ENCODE peak calls at places on chromosomes 2 and 18, in ten cellular contexts. One of them, this sample, is unnamed. For H3K4me1, the result is how much of the 10 kb centered on the place peaks cover.

GRCh38 chr18:6219116-6219717 is 195.5 kb downstream of the L3MBTL4 start:
- DNase-seq in hepatocyte: peak
- DNase-seq in ascending aorta: no peak
- DNase-seq in pancreas: no peak
- DNase-seq in ovary: no peak
- DNase-seq in body of pancreas: no peak
- DNase-seq in suprapubic skin: no peak
- DNase-seq in A549: peak
- DNase-seq in GM23248: peak
- DNase-seq in K562: peak
- DNase-seq in this sample: peak

GRCh38 chr2:54522624-54523281 is 66.6 kb downstream of the SPTBN1 start:
- DNase-seq in hepatocyte: peak
- DNase-seq in A549: peak
- DNase-seq in ovary: no peak
- DNase-seq in pancreas: peak
- DNase-seq in GM23248: peak
- DNase-seq in K562: peak
- DNase-seq in body of pancreas: peak
- DNase-seq in ascending aorta: no peak
- DNase-seq in suprapubic skin: no peak
- DNase-seq in this sample: peak

GRCh38 chr2:217657252-217657651 is 345.5 kb downstream of the TNS1 start:
- DNase-seq in pancreas: no peak
- DNase-seq in body of pancreas: no peak
- DNase-seq in A549: no peak
- DNase-seq in ovary: no peak
- DNase-seq in GM23248: no peak
- DNase-seq in suprapubic skin: no peak
- DNase-seq in ascending aorta: no peak
- DNase-seq in hepatocyte: no peak
- DNase-seq in K562: no peak
- DNase-seq in this sample: no peak

GRCh38 chr2:240397542-240397916 is 37.9 kb upstream of the GPC1 start:
- DNase-seq in GM23248: no peak
- DNase-seq in A549: no peak
- DNase-seq in hepatocyte: no peak
- DNase-seq in pancreas: no peak
- DNase-seq in ascending aorta: no peak
- DNase-seq in suprapubic skin: no peak
- DNase-seq in K562: no peak
- DNase-seq in body of pancreas: peak
- DNase-seq in ovary: no peak
- DNase-seq in this sample: no peak

GRCh38 chr2:95325026-95325425 is 27.9 kb downstream of the KCNIP3 start:
- DNase-seq in hepatocyte: no peak
- DNase-seq in K562: no peak
- DNase-seq in GM23248: no peak
- DNase-seq in ascending aorta: no peak
- DNase-seq in A549: no peak
- DNase-seq in body of pancreas: no peak
- DNase-seq in pancreas: no peak
- DNase-seq in ovary: no peak
- DNase-seq in suprapubic skin: no peak
- DNase-seq in this sample: no peak

GRCh38 chr2:161417428-161418274 is 1.6 kb downstream of the TBR1 start:
- DNase-seq in body of pancreas: no peak
- DNase-seq in A549: no peak
- DNase-seq in ovary: no peak
- DNase-seq in pancreas: no peak
- DNase-seq in ascending aorta: no peak
- DNase-seq in suprapubic skin: no peak
- DNase-seq in GM23248: no peak
- DNase-seq in K562: no peak
- DNase-seq in hepatocyte: no peak
- DNase-seq in this sample: no peak

GRCh38 chr2:95273911-95274290 is 348 bp upstream of the PROM2 start:
- DNase-seq in A549: no peak
- DNase-seq in GM23248: no peak
- DNase-seq in K562: no peak
- DNase-seq in pancreas: no peak
- DNase-seq in hepatocyte: no peak
- DNase-seq in body of pancreas: no peak
- DNase-seq in ascending aorta: no peak
- DNase-seq in ovary: peak
- DNase-seq in suprapubic skin: peak
- DNase-seq in this sample: no peak

GRCh38 chr2:64221935-64222334 is 77.7 kb upstream of the PELI1 start:
- DNase-seq in A549: no peak
- DNase-seq in body of pancreas: no peak
- DNase-seq in ovary: no peak
- DNase-seq in K562: no peak
- DNase-seq in pancreas: no peak
- DNase-seq in ascending aorta: no peak
- DNase-seq in hepatocyte: no peak
- DNase-seq in suprapubic skin: no peak
- DNase-seq in GM23248: no peak
- DNase-seq in this sample: no peak

GRCh38 chr18:9763876-9764605 is 55.9 kb downstream of the RAB31 start:
- DNase-seq in ovary: no peak
- DNase-seq in ascending aorta: no peak
- DNase-seq in pancreas: no peak
- DNase-seq in hepatocyte: no peak
- DNase-seq in suprapubic skin: no peak
- DNase-seq in A549: no peak
- DNase-seq in body of pancreas: no peak
- DNase-seq in GM23248: no peak
- DNase-seq in K562: no peak
- DNase-seq in this sample: no peak

GRCh38 chr2:8402222-8402621 is 279.6 kb upstream of the ID2 start:
- DNase-seq in ascending aorta: no peak
- DNase-seq in body of pancreas: no peak
- DNase-seq in A549: no peak
- DNase-seq in ovary: no peak
- DNase-seq in GM23248: no peak
- DNase-seq in K562: no peak
- DNase-seq in pancreas: no peak
- DNase-seq in hepatocyte: no peak
- DNase-seq in suprapubic skin: no peak
- DNase-seq in this sample: no peak

DNA sequence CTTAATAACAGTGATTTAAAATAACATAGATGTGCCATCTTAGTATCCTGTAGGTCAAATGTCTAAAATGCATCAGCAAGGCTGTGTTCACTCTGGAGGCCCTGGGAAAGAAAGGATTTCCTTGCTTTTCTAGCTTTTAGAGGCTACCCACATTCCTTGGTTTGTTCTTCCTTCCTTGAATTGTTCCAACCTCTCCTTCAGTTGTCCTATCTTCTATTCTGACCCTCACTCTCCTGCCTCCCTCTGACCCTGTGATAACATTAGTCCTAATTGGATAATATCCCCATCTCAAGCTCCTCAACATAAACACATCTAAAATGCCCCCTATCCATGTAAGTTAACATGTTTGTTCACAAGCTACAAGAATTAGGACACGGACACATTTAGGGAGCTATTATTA is 733.5 kb downstream of the SOCS6 start:
- DNase-seq in body of pancreas: no peak
- DNase-seq in ascending aorta: no peak
- DNase-seq in A549: no peak
- DNase-seq in ovary: no peak
- DNase-seq in K562: no peak
- DNase-seq in hepatocyte: no peak
- DNase-seq in suprapubic skin: no peak
- DNase-seq in GM23248: no peak
- DNase-seq in pancreas: no peak
- DNase-seq in this sample: no peak
- H3K4me1 ChIP-seq in body of pancreas: under half
- H3K4me1 ChIP-seq in ascending aorta: under half
- H3K4me1 ChIP-seq in A549: under half
- H3K4me1 ChIP-seq in ovary: under half
- H3K4me1 ChIP-seq in K562: under half
- H3K4me1 ChIP-seq in hepatocyte: under half
- H3K4me1 ChIP-seq in suprapubic skin: under half
- H3K4me1 ChIP-seq in GM23248: under half
- H3K4me1 ChIP-seq in pancreas: under half
- H3K4me1 ChIP-seq in this sample: under half

GRCh38 chr2:212489719-212490346 is 48.8 kb downstream of the ERBB4 start:
- DNase-seq in ovary: no peak
- DNase-seq in pancreas: no peak
- DNase-seq in hepatocyte: no peak
- DNase-seq in ascending aorta: no peak
- DNase-seq in K562: no peak
- DNase-seq in suprapubic skin: no peak
- DNase-seq in GM23248: no peak
- DNase-seq in A549: no peak
- DNase-seq in body of pancreas: no peak
- DNase-seq in this sample: no peak

GRCh38 chr2:212495076-212495475 is 43.5 kb downstream of the ERBB4 start:
- DNase-seq in K562: no peak
- DNase-seq in hepatocyte: no peak
- DNase-seq in ovary: no peak
- DNase-seq in suprapubic skin: no peak
- DNase-seq in ascending aorta: no peak
- DNase-seq in body of pancreas: no peak
- DNase-seq in pancreas: no peak
- DNase-seq in A549: no peak
- DNase-seq in GM23248: peak
- DNase-seq in this sample: no peak

GRCh38 chr2:212488611-212489010 is 50.0 kb downstream of the ERBB4 start:
- DNase-seq in suprapubic skin: no peak
- DNase-seq in GM23248: no peak
- DNase-seq in ascending aorta: no peak
- DNase-seq in ovary: no peak
- DNase-seq in hepatocyte: no peak
- DNase-seq in body of pancreas: no peak
- DNase-seq in K562: no peak
- DNase-seq in pancreas: no peak
- DNase-seq in A549: no peak
- DNase-seq in this sample: no peak

DNA sequence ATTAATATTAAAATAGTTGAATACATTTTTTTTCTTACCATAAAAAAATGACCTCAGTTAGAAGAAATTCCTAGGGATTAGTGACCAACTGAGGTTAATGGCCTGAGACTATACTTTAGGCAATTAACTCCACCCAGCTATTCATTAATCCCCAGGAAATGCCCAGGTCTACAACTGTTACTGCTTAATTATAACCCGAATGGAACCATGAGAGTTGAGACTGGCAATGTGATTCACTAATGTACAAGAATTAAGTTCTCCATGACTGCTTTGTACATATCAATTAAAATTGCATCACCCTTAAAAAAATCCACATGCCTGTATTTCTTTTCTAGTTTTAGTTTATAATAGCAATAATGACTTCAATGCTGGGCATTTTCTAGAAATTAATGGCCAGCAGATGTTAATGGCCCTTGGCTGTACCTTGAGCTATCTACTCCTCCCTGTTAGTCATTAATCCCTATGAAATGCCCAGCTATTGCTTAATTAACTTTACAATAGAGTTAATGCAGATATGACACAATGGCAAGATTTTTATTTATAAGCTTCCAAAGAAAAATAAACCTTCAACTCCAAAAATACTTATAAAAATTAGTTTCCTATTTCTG is 44.1 kb downstream of the ERBB4 start:
- DNase-seq in K562: no peak
- DNase-seq in body of pancreas: no peak
- DNase-seq in ovary: no peak
- DNase-seq in pancreas: no peak
- DNase-seq in A549: no peak
- DNase-seq in ascending aorta: no peak
- DNase-seq in suprapubic skin: no peak
- DNase-seq in GM23248: peak
- DNase-seq in hepatocyte: no peak
- DNase-seq in this sample: no peak
- H3K27ac ChIP-seq in K562: no peak
- H3K27ac ChIP-seq in body of pancreas: no peak
- H3K27ac ChIP-seq in ovary: no peak
- H3K27ac ChIP-seq in pancreas: no peak
- H3K27ac ChIP-seq in A549: no peak
- H3K27ac ChIP-seq in ascending aorta: no peak
- H3K27ac ChIP-seq in suprapubic skin: no peak
- H3K27ac ChIP-seq in GM23248: peak
- H3K27ac ChIP-seq in hepatocyte: no peak
- H3K27ac ChIP-seq in this sample: no peak

DNA sequence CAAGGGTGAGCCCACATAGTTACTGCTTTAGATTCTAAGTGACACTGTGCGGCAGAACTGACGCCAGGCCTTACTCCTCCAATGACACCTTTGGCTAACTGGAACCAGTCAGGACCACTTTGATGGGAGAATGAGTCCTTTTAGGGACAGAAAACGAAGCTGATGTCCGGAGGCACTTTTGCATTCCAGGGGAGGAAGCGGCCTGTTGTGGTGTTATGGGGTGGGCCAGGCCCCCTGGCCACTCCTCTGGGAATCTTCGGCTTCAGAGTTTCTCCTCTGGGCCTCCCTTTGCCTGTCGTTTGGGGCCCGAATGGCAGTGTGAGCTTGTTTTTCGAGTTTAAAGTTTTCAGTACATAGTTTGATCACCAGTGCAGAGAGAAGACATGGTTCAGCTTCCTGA is 65.9 kb downstream of the MBP start:
- DNase-seq in pancreas: no peak
- DNase-seq in ascending aorta: no peak
- DNase-seq in A549: no peak
- DNase-seq in body of pancreas: no peak
- DNase-seq in ovary: no peak
- DNase-seq in GM23248: no peak
- DNase-seq in hepatocyte: no peak
- DNase-seq in suprapubic skin: no peak
- DNase-seq in K562: no peak
- DNase-seq in this sample: no peak
- H3K4me1 ChIP-seq in pancreas: under half
- H3K4me1 ChIP-seq in ascending aorta: under half
- H3K4me1 ChIP-seq in A549: half or more
- H3K4me1 ChIP-seq in body of pancreas: under half
- H3K4me1 ChIP-seq in ovary: under half
- H3K4me1 ChIP-seq in GM23248: half or more
- H3K4me1 ChIP-seq in hepatocyte: under half
- H3K4me1 ChIP-seq in suprapubic skin: half or more
- H3K4me1 ChIP-seq in K562: under half
- H3K4me1 ChIP-seq in this sample: under half

GRCh38 chr2:215431778-215432758 is 3.8 kb downstream of the FN1 start:
- DNase-seq in body of pancreas: no peak
- DNase-seq in K562: no peak
- DNase-seq in ovary: no peak
- DNase-seq in hepatocyte: no peak
- DNase-seq in A549: no peak
- DNase-seq in suprapubic skin: no peak
- DNase-seq in GM23248: peak
- DNase-seq in pancreas: no peak
- DNase-seq in ascending aorta: no peak
- DNase-seq in this sample: no peak
- H3K27ac ChIP-seq in body of pancreas: no peak
- H3K27ac ChIP-seq in K562: no peak
- H3K27ac ChIP-seq in ovary: no peak
- H3K27ac ChIP-seq in hepatocyte: peak
- H3K27ac ChIP-seq in A549: no peak
- H3K27ac ChIP-seq in suprapubic skin: no peak
- H3K27ac ChIP-seq in GM23248: peak
- H3K27ac ChIP-seq in pancreas: no peak
- H3K27ac ChIP-seq in ascending aorta: peak
- H3K27ac ChIP-seq in this sample: no peak

This sample was measured in cardiac muscle cell.